ENCODE peak calls at places on chromosome 5, in four cellular contexts. One of them, this sample, is unnamed.

GRCh38 chr5:74579215-74579614 is 61.3 kb downstream of the ENC1 start:
- DNase-seq in heart left ventricle: no peak
- DNase-seq in esophagus squamous epithelium: no peak
- DNase-seq in cardiac muscle cell: peak
- DNase-seq in this sample: peak

GRCh38 chr5:141692919-141693848 is 11.2 kb upstream of the ARAP3 start:
- DNase-seq in heart left ventricle: no peak
- DNase-seq in esophagus squamous epithelium: no peak
- DNase-seq in cardiac muscle cell: peak
- DNase-seq in this sample: peak

GRCh38 chr5:88671808-88672499 is 211.0 kb downstream of the MEF2C start:
- DNase-seq in esophagus squamous epithelium: no peak
- DNase-seq in cardiac muscle cell: no peak
- DNase-seq in heart left ventricle: no peak
- DNase-seq in this sample: no peak

GRCh38 chr5:59296317-59297264 is 596.9 kb downstream of the PDE4D start:
- DNase-seq in heart left ventricle: no peak
- DNase-seq in esophagus squamous epithelium: no peak
- DNase-seq in cardiac muscle cell: peak
- DNase-seq in this sample: no peak

GRCh38 chr5:9894571-9895304 is 264.6 kb upstream of the TAS2R1 start:
- DNase-seq in heart left ventricle: no peak
- DNase-seq in esophagus squamous epithelium: no peak
- DNase-seq in cardiac muscle cell: no peak
- DNase-seq in this sample: no peak

GRCh38 chr5:60148356-60148755 is 254.8 kb upstream of the PDE4D start:
- DNase-seq in esophagus squamous epithelium: no peak
- DNase-seq in heart left ventricle: no peak
- DNase-seq in cardiac muscle cell: peak
- DNase-seq in this sample: no peak

GRCh38 chr5:151697452-151697851 is 10.7 kb upstream of the SPARC start:
- DNase-seq in esophagus squamous epithelium: no peak
- DNase-seq in cardiac muscle cell: no peak
- DNase-seq in heart left ventricle: no peak
- DNase-seq in this sample: no peak

GRCh38 chr5:63959177-63959982 is 2.9 kb downstream of the HTR1A start:
- DNase-seq in esophagus squamous epithelium: no peak
- DNase-seq in heart left ventricle: no peak
- DNase-seq in cardiac muscle cell: peak
- DNase-seq in this sample: no peak

GRCh38 chr5:158754018-158754514 is 345.6 kb downstream of the EBF1 start:
- DNase-seq in heart left ventricle: no peak
- DNase-seq in esophagus squamous epithelium: no peak
- DNase-seq in cardiac muscle cell: peak
- DNase-seq in this sample: no peak

GRCh38 chr5:139698461-139699146 is 50.5 kb downstream of the CXXC5 start:
- DNase-seq in heart left ventricle: peak
- DNase-seq in esophagus squamous epithelium: no peak
- DNase-seq in cardiac muscle cell: peak
- DNase-seq in this sample: no peak

GRCh38 chr5:157926171-157926671 is 67.3 kb upstream of the CLINT1 start:
- DNase-seq in cardiac muscle cell: no peak
- DNase-seq in esophagus squamous epithelium: no peak
- DNase-seq in heart left ventricle: no peak
- DNase-seq in this sample: no peak

GRCh38 chr5:23026252-23027170 is 173.4 kb upstream of the CDH12 start:
- DNase-seq in esophagus squamous epithelium: no peak
- DNase-seq in heart left ventricle: no peak
- DNase-seq in cardiac muscle cell: peak
- DNase-seq in this sample: no peak

GRCh38 chr5:158869092-158869491 is 230.6 kb downstream of the EBF1 start:
- DNase-seq in esophagus squamous epithelium: no peak
- DNase-seq in heart left ventricle: no peak
- DNase-seq in cardiac muscle cell: no peak
- DNase-seq in this sample: no peak

GRCh38 chr5:42494414-42494813 is 71.2 kb downstream of the GHR start:
- DNase-seq in heart left ventricle: no peak
- DNase-seq in cardiac muscle cell: peak
- DNase-seq in esophagus squamous epithelium: no peak
- DNase-seq in this sample: no peak

GRCh38 chr5:169980418-169981053 is at the start of gene INSYN2B:
- DNase-seq in cardiac muscle cell: peak
- DNase-seq in esophagus squamous epithelium: no peak
- DNase-seq in heart left ventricle: peak
- DNase-seq in this sample: no peak

GRCh38 chr5:75355236-75355635 is 18.2 kb downstream of the HMGCR start:
- DNase-seq in esophagus squamous epithelium: no peak
- DNase-seq in cardiac muscle cell: no peak
- DNase-seq in heart left ventricle: no peak
- DNase-seq in this sample: no peak

GRCh38 chr5:95191330-95191729 is 93.6 kb downstream of the MCTP1 start:
- DNase-seq in esophagus squamous epithelium: no peak
- DNase-seq in heart left ventricle: no peak
- DNase-seq in cardiac muscle cell: no peak
- DNase-seq in this sample: no peak

GRCh38 chr5:133900498-133901270 is 67.7 kb downstream of the C5orf15 start:
- DNase-seq in esophagus squamous epithelium: no peak
- DNase-seq in heart left ventricle: no peak
- DNase-seq in cardiac muscle cell: no peak
- DNase-seq in this sample: no peak

GRCh38 chr5:179986328-179986727 is 78.6 kb upstream of the TBC1D9B start:
- DNase-seq in esophagus squamous epithelium: no peak
- DNase-seq in cardiac muscle cell: peak
- DNase-seq in heart left ventricle: no peak
- DNase-seq in this sample: no peak

GRCh38 chr5:154311362-154311761 is 120.8 kb downstream of the GALNT10 start:
- DNase-seq in cardiac muscle cell: peak
- DNase-seq in heart left ventricle: no peak
- DNase-seq in esophagus squamous epithelium: no peak
- DNase-seq in this sample: no peak

GRCh38 chr5:1498623-1499416 is 24.9 kb downstream of the LPCAT1 start:
- DNase-seq in cardiac muscle cell: no peak
- DNase-seq in esophagus squamous epithelium: no peak
- DNase-seq in heart left ventricle: no peak
- DNase-seq in this sample: no peak

GRCh38 chr5:139734517-139734916 is 61.1 kb upstream of the PSD2 start:
- DNase-seq in heart left ventricle: no peak
- DNase-seq in esophagus squamous epithelium: no peak
- DNase-seq in cardiac muscle cell: no peak
- DNase-seq in this sample: no peak

GRCh38 chr5:106321242-106321641 is 1349.5 kb downstream of the EFNA5 start:
- DNase-seq in cardiac muscle cell: peak
- DNase-seq in esophagus squamous epithelium: no peak
- DNase-seq in heart left ventricle: no peak
- DNase-seq in this sample: no peak

GRCh38 chr5:112084149-112084548 is 327.2 kb upstream of the NREP start:
- DNase-seq in esophagus squamous epithelium: no peak
- DNase-seq in heart left ventricle: no peak
- DNase-seq in cardiac muscle cell: peak
- DNase-seq in this sample: no peak

GRCh38 chr5:73189816-73190451 is 16.9 kb downstream of the TMEM174 start:
- DNase-seq in cardiac muscle cell: peak
- DNase-seq in heart left ventricle: no peak
- DNase-seq in esophagus squamous epithelium: no peak
- DNase-seq in this sample: no peak

GRCh38 chr5:154714271-154714986 is 40.7 kb upstream of the LARP1 start:
- DNase-seq in cardiac muscle cell: no peak
- DNase-seq in heart left ventricle: no peak
- DNase-seq in esophagus squamous epithelium: no peak
- DNase-seq in this sample: no peak

GRCh38 chr5:80686757-80687156 is 32.0 kb upstream of the DHFR start:
- DNase-seq in cardiac muscle cell: peak
- DNase-seq in heart left ventricle: no peak
- DNase-seq in esophagus squamous epithelium: no peak
- DNase-seq in this sample: no peak

GRCh38 chr5:142290574-142291299 is 34.1 kb downstream of the SPRY4 start:
- DNase-seq in heart left ventricle: peak
- DNase-seq in esophagus squamous epithelium: no peak
- DNase-seq in cardiac muscle cell: no peak
- DNase-seq in this sample: no peak

GRCh38 chr5:124605516-124605915 is 140.9 kb downstream of the ZNF608 start:
- DNase-seq in esophagus squamous epithelium: no peak
- DNase-seq in cardiac muscle cell: peak
- DNase-seq in heart left ventricle: no peak
- DNase-seq in this sample: no peak

GRCh38 chr5:134555223-134555790 is 29.8 kb downstream of the JADE2 start:
- DNase-seq in heart left ventricle: no peak
- DNase-seq in cardiac muscle cell: no peak
- DNase-seq in esophagus squamous epithelium: no peak
- DNase-seq in this sample: no peak

GRCh38 chr5:160353379-160353778 is 17.0 kb downstream of the C1QTNF2 start:
- DNase-seq in esophagus squamous epithelium: no peak
- DNase-seq in heart left ventricle: no peak
- DNase-seq in cardiac muscle cell: no peak
- DNase-seq in this sample: no peak

GRCh38 chr5:148928141-148928540 is 101.7 kb downstream of the ADRB2 start:
- DNase-seq in heart left ventricle: no peak
- DNase-seq in cardiac muscle cell: no peak
- DNase-seq in esophagus squamous epithelium: no peak
- DNase-seq in this sample: no peak

GRCh38 chr5:168656633-168657032 is 77.5 kb upstream of the PANK3 start:
- DNase-seq in cardiac muscle cell: peak
- DNase-seq in heart left ventricle: no peak
- DNase-seq in esophagus squamous epithelium: no peak
- DNase-seq in this sample: no peak

GRCh38 chr5:37661227-37661920 is 178.5 kb downstream of the GDNF start:
- DNase-seq in heart left ventricle: no peak
- DNase-seq in cardiac muscle cell: no peak
- DNase-seq in esophagus squamous epithelium: no peak
- DNase-seq in this sample: no peak

GRCh38 chr5:168356592-168356991 is 65.1 kb downstream of the WWC1 start:
- DNase-seq in heart left ventricle: no peak
- DNase-seq in esophagus squamous epithelium: no peak
- DNase-seq in cardiac muscle cell: no peak
- DNase-seq in this sample: no peak

GRCh38 chr5:125894383-125894782 is 528.8 kb upstream of the GRAMD2B start:
- DNase-seq in esophagus squamous epithelium: no peak
- DNase-seq in cardiac muscle cell: peak
- DNase-seq in heart left ventricle: no peak
- DNase-seq in this sample: no peak

GRCh38 chr5:134246771-134247329 is 21.0 kb upstream of the PPP2CA start:
- DNase-seq in heart left ventricle: peak
- DNase-seq in esophagus squamous epithelium: no peak
- DNase-seq in cardiac muscle cell: no peak
- DNase-seq in this sample: no peak

DNA sequence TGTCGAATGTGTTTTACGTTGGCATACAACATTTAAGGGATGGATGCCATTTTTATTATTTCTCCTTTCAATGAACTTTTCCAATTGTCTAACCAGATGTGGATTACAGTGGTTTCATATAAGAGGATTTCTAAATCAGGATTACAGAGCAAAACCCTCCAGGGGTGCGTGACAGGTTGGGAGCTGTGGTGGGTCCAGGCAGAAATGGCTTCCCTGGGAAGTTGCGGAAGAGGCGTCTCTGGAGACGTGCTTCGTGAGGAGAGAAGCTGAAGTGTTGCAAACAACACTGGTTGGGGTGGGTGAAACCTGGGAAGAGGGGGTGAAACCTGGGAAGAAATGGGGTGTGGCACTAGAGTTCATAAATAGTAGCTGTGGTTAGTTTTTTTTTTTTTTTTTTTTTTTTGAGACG is 4.5 kb upstream of the RPL26L1 start:
- DNase-seq in heart left ventricle: no peak
- DNase-seq in cardiac muscle cell: no peak
- DNase-seq in esophagus squamous epithelium: no peak
- DNase-seq in this sample: no peak
- H3K27ac ChIP-seq in heart left ventricle: no peak
- H3K27ac ChIP-seq in cardiac muscle cell: no peak
- H3K27ac ChIP-seq in esophagus squamous epithelium: no peak
- H3K27ac ChIP-seq in this sample: no peak

GRCh38 chr5:39209924-39210323 is 9.4 kb downstream of the FYB1 start:
- DNase-seq in esophagus squamous epithelium: no peak
- DNase-seq in heart left ventricle: no peak
- DNase-seq in cardiac muscle cell: no peak
- DNase-seq in this sample: peak

GRCh38 chr5:39207628-39208027 is 11.7 kb downstream of the FYB1 start:
- DNase-seq in heart left ventricle: no peak
- DNase-seq in cardiac muscle cell: no peak
- DNase-seq in esophagus squamous epithelium: no peak
- DNase-seq in this sample: no peak

GRCh38 chr5:39206630-39207319 is 12.6 kb downstream of the FYB1 start:
- DNase-seq in esophagus squamous epithelium: no peak
- DNase-seq in heart left ventricle: no peak
- DNase-seq in cardiac muscle cell: no peak
- DNase-seq in this sample: no peak

GRCh38 chr5:39205550-39205949 is 13.8 kb downstream of the FYB1 start:
- DNase-seq in cardiac muscle cell: no peak
- DNase-seq in heart left ventricle: no peak
- DNase-seq in esophagus squamous epithelium: no peak
- DNase-seq in this sample: no peak

DNA sequence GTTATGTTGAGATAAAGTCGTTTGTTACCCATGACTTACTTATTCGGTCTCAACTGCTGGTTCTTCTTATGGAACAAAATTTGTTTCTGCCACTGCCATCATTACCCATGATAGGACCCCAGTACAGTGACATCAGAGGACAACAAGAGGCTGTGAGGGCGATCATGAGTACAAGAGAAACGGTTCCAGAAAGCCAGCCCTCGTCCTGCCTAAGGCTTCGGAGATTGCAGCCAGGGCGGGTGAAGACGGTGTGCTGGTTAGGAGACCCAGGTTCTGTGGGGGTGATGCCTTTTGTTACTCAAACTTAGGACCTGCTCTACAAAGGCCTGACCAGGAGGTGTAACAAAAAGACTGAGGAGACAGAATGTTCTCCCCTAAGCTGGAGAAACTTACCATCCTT is 10.9 kb downstream of the FYB1 start:
- DNase-seq in esophagus squamous epithelium: no peak
- DNase-seq in heart left ventricle: no peak
- DNase-seq in cardiac muscle cell: no peak
- DNase-seq in this sample: no peak
- H3K4me3 ChIP-seq in esophagus squamous epithelium: no peak
- H3K4me3 ChIP-seq in heart left ventricle: no peak
- H3K4me3 ChIP-seq in cardiac muscle cell: no peak
- H3K4me3 ChIP-seq in this sample: peak

GRCh38 chr5:131393498-131393968 is 129.7 kb downstream of the CDC42SE2 start:
- DNase-seq in cardiac muscle cell: peak
- DNase-seq in heart left ventricle: no peak
- DNase-seq in esophagus squamous epithelium: no peak
- DNase-seq in this sample: no peak

GRCh38 chr5:131392461-131393095 is 128.7 kb downstream of the CDC42SE2 start:
- DNase-seq in heart left ventricle: no peak
- DNase-seq in cardiac muscle cell: no peak
- DNase-seq in esophagus squamous epithelium: no peak
- DNase-seq in this sample: no peak

GRCh38 chr5:131396015-131396414 is 132.2 kb downstream of the CDC42SE2 start:
- DNase-seq in heart left ventricle: no peak
- DNase-seq in esophagus squamous epithelium: no peak
- DNase-seq in cardiac muscle cell: no peak
- DNase-seq in this sample: no peak

GRCh38 chr5:131396882-131397281 is 133.0 kb downstream of the CDC42SE2 start:
- DNase-seq in esophagus squamous epithelium: no peak
- DNase-seq in heart left ventricle: no peak
- DNase-seq in cardiac muscle cell: no peak
- DNase-seq in this sample: no peak

GRCh38 chr5:131394128-131394527 is 130.3 kb downstream of the CDC42SE2 start:
- DNase-seq in cardiac muscle cell: peak
- DNase-seq in esophagus squamous epithelium: no peak
- DNase-seq in heart left ventricle: no peak
- DNase-seq in this sample: peak
- H3K27ac ChIP-seq in cardiac muscle cell: no peak
- H3K27ac ChIP-seq in esophagus squamous epithelium: peak
- H3K27ac ChIP-seq in heart left ventricle: no peak
- H3K27ac ChIP-seq in this sample: peak

GRCh38 chr5:81787843-81788242 is 36.9 kb upstream of the SSBP2 start:
- DNase-seq in heart left ventricle: peak
- DNase-seq in esophagus squamous epithelium: no peak
- DNase-seq in cardiac muscle cell: peak
- DNase-seq in this sample: no peak
- H3K4me3 ChIP-seq in heart left ventricle: peak
- H3K4me3 ChIP-seq in esophagus squamous epithelium: peak
- H3K4me3 ChIP-seq in cardiac muscle cell: no peak
- H3K4me3 ChIP-seq in this sample: no peak